ENCODE peak calls at places on chromosomes 16 and 17, in five cellular contexts. S is endothelial cell of umbilical vein, O is NCI-H69, B is uterus, A is M059J. T is an unnamed sample.

GRCh38 chr17:75688209-75688771 is 21.2 kb downstream of the SAP30BP start:
- DNase-seq in A (peak; percentile 75), B (no peak), O (no peak), S (peak; percentile 85), T (no peak)

GRCh38 chr17:65727243-65727642 is 165.8 kb upstream of the AXIN2 start:
- DNase-seq in S (no peak), A (no peak), B (no peak), O (no peak), T (no peak)

GRCh38 chr17:1003633-1003971 is 6.7 kb downstream of the TIMM22 start:
- DNase-seq in O (no peak), B (no peak), A (no peak), S (no peak), T (no peak)

GRCh38 chr16:2278956-2279800 is 11.3 kb upstream of the RNPS1 start:
- DNase-seq in O (no peak), S (no peak), A (no peak), B (no peak), T (no peak)

GRCh38 chr16:89345663-89346150 is 128.2 kb downstream of the ZNF778 start:
- DNase-seq in S (no peak), O (peak; percentile 88), A (no peak), B (no peak), T (peak; percentile 29)

GRCh38 chr17:38511126-38512108 is 83.2 kb downstream of the ARHGAP23 start:
- DNase-seq in S (no peak), A (peak; percentile 70), B (peak; percentile 62), O (no peak), T (no peak)

GRCh38 chr17:75832164-75832651 is 12.0 kb downstream of the UNC13D start:
- DNase-seq in S (no peak), A (peak; percentile 76), O (no peak), B (peak; percentile 48), T (no peak)

GRCh38 chr17:82289822-82290541 is 16.5 kb upstream of the CSNK1D start:
- DNase-seq in O (no peak), S (no peak), B (no peak), A (no peak), T (no peak)

GRCh38 chr17:1322014-1322428 is 42.6 kb downstream of the TRARG1 start:
- DNase-seq in S (no peak), O (no peak), B (no peak), A (no peak), T (no peak)

GRCh38 chr17:35372846-35373531 is 432 bp downstream of the SLFN11 start:
- DNase-seq in A (peak; percentile 19), B (peak; percentile 25), O (no peak), S (peak; percentile 28), T (no peak)

T was measured in HT-29.